ENCODE peak calls at places on chromosomes 5 and 9, in four cellular contexts. G is upper lobe of left lung, R is stomach, Z is transverse colon. J is an unnamed sample.

GRCh38 chr5:133373121-133373870 is 239.0 kb downstream of the FSTL4 start:
- DNase-seq in G (no peak), R (no peak), Z (no peak), J (no peak)

GRCh38 chr9:128694344-128694743 is 5.3 kb downstream of the SET start:
- DNase-seq in R (no peak), G (no peak), Z (no peak), J (no peak)

GRCh38 chr9:19650292-19650691 is 138.5 kb downstream of the SLC24A2 start:
- DNase-seq in G (no peak), Z (no peak), R (no peak), J (no peak)

GRCh38 chr5:43338856-43339255 is 25.6 kb upstream of the HMGCS1 start:
- DNase-seq in G (no peak), R (no peak), Z (no peak), J (no peak)

GRCh38 chr9:88179080-88179521 is 40.8 kb upstream of the SPATA31C2 start:
- DNase-seq in Z (peak), G (peak), R (no peak), J (no peak)

GRCh38 chr9:136119259-136120118 is 814 bp upstream of the TMEM250 start:
- DNase-seq in G (peak), R (no peak), Z (peak), J (no peak)

GRCh38 chr9:27053369-27054057 is 48.0 kb upstream of the LRRC19 start:
- DNase-seq in R (no peak), Z (no peak), G (no peak), J (no peak)

GRCh38 chr9:31556667-31557463 is 827.6 kb upstream of the ACO1 start:
- DNase-seq in Z (no peak), G (no peak), R (no peak), J (no peak)

GRCh38 chr9:96420468-96421219 is 2.5 kb upstream of the ZNF367 start:
- DNase-seq in R (no peak), Z (peak), G (no peak), J (no peak)

GRCh38 chr5:62333250-62333800 is 27.3 kb downstream of the KIF2A start:
- DNase-seq in G (no peak), Z (no peak), R (no peak), J (no peak)

GRCh38 chr5:16578474-16578883 is 38.3 kb downstream of the RETREG1 start:
- DNase-seq in Z (no peak), R (no peak), G (no peak), J (no peak)

GRCh38 chr5:151523335-151523734 is 67.8 kb downstream of the FAT2 start:
- DNase-seq in R (no peak), Z (no peak), G (no peak), J (no peak)

GRCh38 chr5:38167562-38167996 is 90.8 kb upstream of the EGFLAM start:
- DNase-seq in R (no peak), Z (no peak), G (no peak), J (peak)

GRCh38 chr5:32159328-32160072 is 14.6 kb downstream of the GOLPH3 start:
- DNase-seq in Z (no peak), R (no peak), G (no peak), J (no peak)

GRCh38 chr5:83589786-83590185 is 118.2 kb downstream of the VCAN start:
- DNase-seq in G (no peak), R (no peak), Z (no peak), J (no peak)

GRCh38 chr5:44774279-44774880 is 34.4 kb upstream of the MRPS30 start:
- DNase-seq in R (no peak), Z (no peak), G (no peak), J (no peak)

GRCh38 chr9:126508928-126509327 is 104.8 kb upstream of the LMX1B start:
- DNase-seq in R (no peak), Z (no peak), G (no peak), J (no peak)

GRCh38 chr9:79651251-79651795 is 79.6 kb downstream of the TLE4 start:
- DNase-seq in Z (no peak), G (no peak), R (no peak), J (no peak)

GRCh38 chr9:80605793-80606192 is 1034.0 kb downstream of the TLE4 start:
- DNase-seq in R (no peak), G (no peak), Z (no peak), J (no peak)

GRCh38 chr5:135761746-135762145 is 72.7 kb upstream of the SLC25A48 start:
- DNase-seq in G (no peak), R (no peak), Z (no peak), J (no peak)

GRCh38 chr5:170630711-170631141 is 126.9 kb downstream of the KCNIP1 start:
- DNase-seq in R (no peak), G (no peak), Z (no peak), J (no peak)

GRCh38 chr5:50995285-50995942 is 329.0 kb downstream of the PARP8 start:
- DNase-seq in G (no peak), Z (no peak), R (no peak), J (no peak)

GRCh38 chr5:1668141-1668721 is 131.4 kb downstream of the MRPL36 start:
- DNase-seq in Z (no peak), G (peak), R (no peak), J (no peak)

GRCh38 chr5:1515921-1516571 is 7.7 kb downstream of the LPCAT1 start:
- DNase-seq in G (peak), R (peak), Z (peak), J (no peak)

GRCh38 chr9:87749335-87750035 is 23.6 kb downstream of the CTSL start:
- DNase-seq in Z (no peak), R (no peak), G (no peak), J (no peak)

GRCh38 chr5:88745093-88745696 is 137.8 kb downstream of the MEF2C start:
- DNase-seq in Z (no peak), G (no peak), R (no peak), J (no peak)

GRCh38 chr5:116076496-116076895 is 8.3 kb upstream of the COMMD10 start:
- DNase-seq in Z (no peak), G (no peak), R (no peak), J (no peak)

GRCh38 chr9:104575451-104575850 is 6.5 kb downstream of the OR13C8 start:
- DNase-seq in R (no peak), G (no peak), Z (no peak), J (no peak)

GRCh38 chr5:20538341-20538740 is 550.3 kb upstream of the CDH18 start:
- DNase-seq in Z (no peak), G (no peak), R (no peak), J (no peak)
- H3K4me3 ChIP-seq in Z (no peak), G (no peak), R (no peak), J (no peak)

DNA sequence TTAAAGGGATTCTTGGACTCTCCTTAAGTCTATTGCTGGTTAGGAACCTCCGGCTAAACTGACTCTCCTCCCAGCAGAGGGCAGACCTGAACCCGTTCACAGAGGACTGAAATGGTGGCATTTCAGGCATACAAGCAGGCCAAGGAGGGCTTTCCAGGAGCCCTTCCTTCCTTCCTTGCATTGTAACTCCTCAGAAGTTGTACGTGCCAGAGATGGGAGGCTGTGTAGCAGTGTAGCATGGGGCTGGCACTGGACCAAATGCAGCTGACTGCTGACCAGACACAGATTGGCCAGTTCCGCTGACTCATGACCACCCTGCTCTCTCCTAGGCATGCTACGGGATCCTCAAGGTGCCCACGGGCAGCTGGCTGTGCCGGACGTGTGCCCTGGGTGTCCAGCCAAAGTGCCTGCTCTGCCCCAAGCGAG is 36.4 kb downstream of the JADE2 start:
- DNase-seq in Z (no peak), G (no peak), R (peak), J (no peak)
- TF ChIP-seq POLR2AphosphoS5 in Z (no peak), G (peak), R (peak), J (peak)

GRCh38 chr5:52789867-52790266 is 2.2 kb downstream of the ITGA1 start:
- DNase-seq in G (no peak), Z (no peak), R (no peak), J (no peak)
- H3K4me3 ChIP-seq in G (peak), Z (peak), R (peak), J (peak)

GRCh38 chr9:16726718-16727451 is 143.6 kb downstream of the BNC2 start:
- DNase-seq in Z (peak), R (peak), G (peak), J (peak)

GRCh38 chr9:16727452-16728127 is 142.9 kb downstream of the BNC2 start:
- DNase-seq in R (no peak), Z (no peak), G (no peak), J (no peak)

GRCh38 chr9:16730162-16730561 is 140.3 kb downstream of the BNC2 start:
- DNase-seq in R (no peak), G (no peak), Z (no peak), J (no peak)

GRCh38 chr9:16728128-16728505 is 142.4 kb downstream of the BNC2 start:
- DNase-seq in R (no peak), G (no peak), Z (no peak), J (no peak)

GRCh38 chr9:16729656-16730055 is 140.8 kb downstream of the BNC2 start:
- DNase-seq in Z (no peak), G (no peak), R (no peak), J (no peak)
- TF ChIP-seq POLR2AphosphoS5 in Z (no peak), G (peak), R (no peak), J (no peak)

DNA sequence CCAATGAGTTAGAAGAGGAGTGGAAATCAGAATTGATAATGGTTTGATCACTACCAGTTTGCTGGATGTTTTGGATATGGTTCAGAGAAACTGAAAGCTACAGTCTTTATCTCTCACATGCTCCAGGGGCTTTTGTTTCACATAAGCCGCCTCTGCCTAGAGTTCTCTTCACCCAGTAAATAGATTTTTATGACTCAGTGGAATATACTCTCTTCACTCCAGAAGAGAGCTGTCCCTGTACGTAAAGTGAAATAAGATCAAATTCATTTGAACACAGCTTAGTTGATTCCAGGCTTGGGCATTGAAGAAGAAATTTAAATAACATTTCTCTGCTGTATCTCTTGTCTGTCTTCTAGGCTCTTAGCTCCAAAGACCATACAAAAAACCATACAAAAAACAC is 184.9 kb downstream of the TRPM3 start:
- DNase-seq in G (no peak), R (no peak), Z (no peak), J (no peak)
- H3K4me3 ChIP-seq in G (no peak), R (no peak), Z (no peak), J (no peak)

DNA sequence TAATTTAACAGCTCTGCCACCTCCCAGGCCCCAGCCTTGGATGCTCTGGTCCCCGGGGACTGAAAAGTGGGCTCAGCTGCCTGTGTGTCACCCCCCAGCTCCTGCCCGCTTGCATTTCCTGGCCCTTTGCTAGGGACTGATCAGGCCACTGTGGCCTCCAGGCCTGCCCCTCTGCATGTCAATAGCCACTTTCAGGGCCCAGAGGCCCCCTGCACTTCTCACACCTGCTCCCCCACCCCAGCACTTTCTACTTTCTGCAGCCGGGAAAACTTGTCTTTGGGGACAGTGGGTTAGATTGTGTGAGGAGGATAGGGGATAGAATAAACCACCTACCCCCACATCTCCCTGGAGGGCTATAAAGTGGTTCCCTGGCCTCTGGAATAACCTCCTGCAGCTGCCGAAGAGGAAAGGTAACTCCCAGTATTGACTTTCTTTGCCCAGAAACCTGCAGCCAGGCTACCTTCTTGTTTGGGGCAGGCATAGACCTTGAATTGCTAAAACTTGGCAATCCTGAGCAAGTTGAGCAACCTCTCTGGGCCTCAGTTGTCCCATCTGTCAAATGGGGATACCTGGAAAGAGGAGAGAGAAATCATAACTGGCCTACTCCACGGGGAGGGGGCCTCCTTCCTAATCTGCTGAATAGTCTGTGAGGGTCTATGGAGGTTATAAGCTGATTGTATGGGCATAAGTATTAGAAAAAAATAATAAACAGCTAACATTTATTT is 7.8 kb downstream of the AIF1L start:
- DNase-seq in R (no peak), Z (no peak), G (no peak), J (no peak)
- TF ChIP-seq POLR2AphosphoS5 in R (no peak), Z (no peak), G (no peak), J (no peak)

DNA sequence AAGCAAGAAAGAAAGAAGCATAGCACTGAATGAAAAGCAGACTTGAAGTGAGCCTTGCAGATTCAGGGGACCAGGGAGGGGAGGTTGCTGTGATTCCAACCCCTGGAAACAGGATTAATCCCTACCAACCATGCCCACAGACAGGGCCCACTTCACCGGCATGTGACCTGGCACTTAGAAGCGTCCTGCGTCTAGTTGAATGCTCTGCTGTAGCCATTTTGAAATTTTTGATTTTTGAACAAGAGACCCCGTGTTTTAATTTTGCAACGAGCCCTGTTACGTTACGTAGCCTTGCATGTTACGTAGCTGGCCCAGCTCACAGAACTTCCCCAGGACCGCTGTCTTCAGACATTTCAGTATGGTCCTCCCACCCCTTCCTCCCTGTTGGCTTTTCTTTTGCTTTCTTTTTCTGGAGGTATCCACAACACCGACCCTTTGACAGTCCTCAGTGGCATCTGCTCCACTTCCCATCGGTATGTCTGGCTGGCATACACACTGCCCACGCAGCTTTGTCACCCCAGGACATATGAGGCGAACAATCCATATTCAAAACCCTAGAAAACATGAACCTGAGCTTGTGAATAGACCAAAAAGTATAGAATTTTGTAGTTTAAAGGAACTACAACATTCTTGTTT is 105.5 kb upstream of the NFIB start:
- DNase-seq in Z (no peak), R (no peak), G (no peak), J (no peak)
- H3K4me3 ChIP-seq in Z (no peak), R (no peak), G (no peak), J (no peak)

GRCh38 chr5:167488371-167488770 is 803.1 kb upstream of the WWC1 start:
- DNase-seq in Z (no peak), G (no peak), R (no peak), J (no peak)

GRCh38 chr5:167479796-167480195 is 811.6 kb upstream of the WWC1 start:
- DNase-seq in Z (no peak), G (no peak), R (no peak), J (no peak)

GRCh38 chr5:167489202-167489601 is 802.2 kb upstream of the WWC1 start:
- DNase-seq in Z (no peak), R (no peak), G (no peak), J (no peak)

DNA sequence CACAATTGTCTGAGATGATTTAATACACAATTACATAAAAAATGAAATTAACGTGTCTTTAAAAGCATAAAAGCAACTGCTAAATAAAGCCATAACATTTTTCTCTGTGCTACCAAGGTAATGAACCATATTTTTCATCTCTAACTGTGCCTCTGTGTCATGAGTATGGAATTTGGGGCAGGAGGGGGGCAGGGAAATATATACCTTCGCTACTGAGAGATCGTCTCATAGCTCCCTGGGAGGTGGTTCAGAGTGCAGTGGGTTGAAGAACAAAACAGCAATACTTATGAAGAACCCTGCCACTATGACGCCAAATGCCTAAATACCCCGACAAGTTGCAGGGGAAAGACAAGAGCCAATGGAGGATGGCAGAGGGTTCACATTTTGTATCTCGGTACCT is 806.0 kb upstream of the WWC1 start:
- DNase-seq in Z (no peak), G (no peak), R (no peak), J (no peak)
- TF ChIP-seq POLR2AphosphoS5 in Z (no peak), G (no peak), R (no peak), J (no peak)

DNA sequence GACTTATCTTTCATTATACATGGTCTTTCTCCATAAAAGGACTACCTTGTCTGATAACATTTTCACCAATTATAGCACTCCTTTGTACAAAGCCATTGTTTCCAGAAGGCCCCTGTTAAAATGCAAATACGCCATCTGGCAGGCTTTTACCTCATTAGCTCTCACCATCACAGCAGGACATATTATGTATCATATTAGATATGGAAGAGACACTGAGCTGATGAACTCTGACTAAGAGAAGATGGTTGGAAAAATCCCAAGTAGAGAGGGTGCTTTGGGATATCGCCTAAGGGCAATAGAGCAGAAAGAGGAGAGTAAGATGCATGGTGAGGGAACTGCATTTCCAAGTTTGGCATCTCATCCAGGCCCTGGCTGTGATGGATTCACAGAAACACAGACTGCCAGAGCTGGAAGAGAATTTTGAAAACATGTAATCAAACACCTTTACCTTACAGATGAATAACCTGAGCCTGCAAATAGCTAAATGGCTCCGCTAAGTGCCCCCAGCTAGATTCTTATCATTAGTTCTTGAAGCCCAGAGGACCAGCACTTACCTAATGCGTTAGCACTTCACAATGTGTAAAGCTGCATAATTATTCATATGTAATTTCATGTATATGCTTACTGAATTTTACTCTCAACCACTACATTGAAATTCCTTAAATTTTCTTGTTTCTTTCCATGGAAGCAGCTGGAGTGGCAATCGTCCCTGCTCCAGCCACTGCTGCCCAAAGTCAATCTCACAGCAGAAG is 393.6 kb upstream of the IZUMO3 start:
- DNase-seq in Z (no peak), G (no peak), R (no peak), J (no peak)
- H3K4me3 ChIP-seq in Z (no peak), G (no peak), R (no peak), J (no peak)

DNA sequence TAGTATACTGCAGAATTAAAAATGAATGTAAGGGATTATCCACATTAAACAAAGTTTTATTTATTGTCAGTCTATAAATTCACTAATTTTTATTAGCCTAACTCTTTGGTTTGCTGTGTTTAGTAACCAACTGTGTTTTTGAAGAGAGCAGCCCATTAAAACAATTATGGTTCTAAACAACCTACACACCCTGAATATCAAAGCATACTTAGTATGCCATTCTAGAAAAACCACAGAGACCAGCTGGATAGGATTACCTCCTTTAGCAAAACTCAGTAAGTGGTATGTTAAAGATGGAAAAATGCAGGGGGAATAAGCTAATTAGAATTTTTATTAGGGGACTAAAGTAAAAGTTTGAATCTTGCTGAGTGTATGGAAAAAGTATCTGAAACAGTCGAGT is 1981.7 kb upstream of the NUDT12 start:
- DNase-seq in Z (no peak), R (no peak), G (no peak), J (no peak)
- TF ChIP-seq POLR2AphosphoS5 in Z (no peak), R (no peak), G (no peak), J (no peak)